ENCODE peak calls at places on chromosomes 7 and 10, in five cellular contexts. S is kidney epithelial cell, Q is GM06990, D is HFF-Myc, Z is upper lobe of right lung. E is an unnamed sample.
A peak's percentile ranks its signal among the peaks of the same experiment; 100 is the strongest.

GRCh38 chr10:78209987-78210386 is 176.3 kb downstream of the RPS24 start:
- DNase-seq in S (no peak), Q (no peak), D (no peak), Z (no peak), E (no peak)

GRCh38 chr7:115477193-115477651 is 553.3 kb downstream of the TFEC start:
- DNase-seq in S (no peak), Q (no peak), D (no peak), Z (no peak), E (peak; percentile 19)

GRCh38 chr7:20596653-20597052 is 18.8 kb upstream of the ABCB5 start:
- DNase-seq in S (peak; percentile 50), Q (no peak), D (peak; percentile 20), Z (no peak), E (no peak)

GRCh38 chr7:10931161-10931560 is 42.5 kb upstream of the PHF14 start:
- DNase-seq in S (no peak), Q (no peak), D (no peak), Z (no peak), E (no peak)

GRCh38 chr10:70145666-70146488 is 623 bp downstream of the TYSND1 start:
- DNase-seq in S (no peak), Q (peak; percentile 86), D (peak; percentile 12), Z (peak; percentile 86), E (peak; percentile 58)

GRCh38 chr7:85023066-85023687 is 163.7 kb downstream of the SEMA3D start:
- DNase-seq in S (no peak), Q (no peak), D (peak; percentile 29), Z (no peak), E (peak; percentile 23)

GRCh38 chr7:157474685-157475084 is 137.9 kb downstream of the DNAJB6 start:
- DNase-seq in S (no peak), Q (no peak), D (no peak), Z (peak; percentile 66), E (no peak)

GRCh38 chr10:69278446-69278963 is at the start of gene HK1:
- DNase-seq in S (no peak), Q (no peak), D (no peak), Z (no peak), E (no peak)

GRCh38 chr10:22894714-22895113 is 33.1 kb upstream of the ARMC3 start:
- DNase-seq in S (no peak), Q (no peak), D (peak; percentile 19), Z (no peak), E (no peak)
- TF ChIP-seq CTCF in S (no peak), Q (no peak), D (no peak), Z (no peak), E (no peak)

GRCh38 chr7:96181174-96181573 is 140.7 kb downstream of the SLC25A13 start:
- DNase-seq in S (no peak), Q (no peak), D (no peak), Z (no peak), E (no peak)

GRCh38 chr7:96177353-96177752 is 144.5 kb downstream of the SLC25A13 start:
- DNase-seq in S (no peak), Q (no peak), D (no peak), Z (no peak), E (no peak)

GRCh38 chr7:96179341-96179740 is 142.6 kb downstream of the SLC25A13 start:
- DNase-seq in S (no peak), Q (no peak), D (no peak), Z (no peak), E (no peak)

GRCh38 chr7:96178581-96178980 is 143.3 kb downstream of the SLC25A13 start:
- DNase-seq in S (no peak), Q (no peak), D (no peak), Z (no peak), E (no peak)

GRCh38 chr7:96179863-96180262 is 142.0 kb downstream of the SLC25A13 start:
- DNase-seq in S (no peak), Q (no peak), D (no peak), Z (no peak), E (no peak)
- TF ChIP-seq CTCF in S (no peak), Q (no peak), D (no peak), Z (no peak), E (no peak)

DNA sequence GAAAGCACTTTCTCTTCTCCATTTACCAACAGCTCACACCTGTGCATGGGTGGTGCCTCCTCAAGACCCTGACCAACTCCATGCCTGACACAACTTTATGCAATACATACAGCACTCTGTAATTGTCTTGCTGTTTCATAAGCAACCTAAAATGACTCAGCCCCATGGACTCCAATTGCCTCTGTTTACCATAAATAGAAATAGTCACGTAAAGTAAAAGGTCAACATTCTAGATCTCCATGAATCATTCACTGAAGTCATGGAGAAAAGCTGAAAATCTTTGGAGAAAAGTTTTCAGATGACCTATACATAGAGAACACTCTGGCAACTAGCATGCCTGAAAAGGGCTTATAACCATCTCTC is 95.7 kb upstream of the KCNIP2 start:
- DNase-seq in S (peak; percentile 49), Q (no peak), D (peak; percentile 75), Z (no peak), E (no peak)
- TF ChIP-seq CTCF in S (no peak), Q (no peak), D (no peak), Z (no peak), E (no peak)

DNA sequence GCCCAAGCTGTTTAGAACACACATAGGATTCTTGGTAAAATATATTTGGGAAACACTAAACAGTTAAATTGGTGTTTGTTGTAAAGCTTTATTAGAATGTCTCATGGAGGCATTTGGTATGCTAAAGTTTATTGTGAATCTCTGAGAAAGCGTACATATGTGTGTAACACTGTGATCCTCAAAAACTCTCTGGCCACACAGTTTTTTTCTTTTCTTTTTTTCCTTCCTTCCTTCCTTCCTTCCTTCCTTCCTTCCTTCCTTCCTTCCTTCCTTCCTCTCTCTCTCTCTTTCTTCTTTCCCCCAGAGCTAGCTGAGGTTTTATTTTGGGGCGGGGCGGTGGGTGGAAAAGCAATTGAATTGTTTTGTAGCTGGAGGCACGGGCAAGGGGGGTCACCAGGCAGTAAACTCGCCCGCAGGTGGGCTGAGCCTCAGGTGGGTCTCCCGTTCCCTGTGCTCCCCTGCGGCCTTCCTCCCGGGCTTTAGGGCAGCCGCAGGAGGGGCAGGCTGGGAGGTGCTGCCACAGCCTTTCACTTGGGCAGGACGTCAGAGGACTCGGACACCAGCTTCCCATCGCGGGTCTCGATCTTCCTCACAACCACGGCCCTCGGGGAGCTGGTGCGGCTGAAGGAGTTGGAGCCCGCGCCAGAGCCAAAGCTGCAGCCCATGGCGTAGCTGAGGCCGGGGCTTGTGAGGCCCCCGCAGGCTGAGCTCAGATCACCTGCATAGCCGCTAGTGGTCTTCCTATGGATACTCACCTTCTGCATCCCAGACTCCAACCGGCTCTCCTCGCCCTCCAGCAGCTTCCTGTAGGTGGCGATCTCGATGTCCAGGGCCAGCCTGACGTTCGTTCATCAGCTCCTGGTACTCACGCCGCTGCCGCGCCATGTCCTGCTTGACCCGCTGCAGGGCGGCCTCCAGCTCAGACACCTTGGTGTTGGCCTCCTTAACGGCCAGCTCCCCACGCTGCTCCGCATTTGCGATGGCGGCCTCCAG is 459.0 kb downstream of the GATA3 start:
- DNase-seq in S (no peak), Q (no peak), D (no peak), Z (no peak), E (no peak)
- TF ChIP-seq CTCF in S (no peak), Q (peak; percentile 7), D (no peak), Z (no peak), E (no peak)

GRCh38 chr10:31836569-31837406 is 91.8 kb downstream of the ARHGAP12 start:
- DNase-seq in S (peak; percentile 5), Q (no peak), D (no peak), Z (no peak), E (no peak)

GRCh38 chr10:31830887-31831286 is 97.7 kb downstream of the ARHGAP12 start:
- DNase-seq in S (no peak), Q (no peak), D (no peak), Z (no peak), E (no peak)

GRCh38 chr10:31829776-31830175 is 98.9 kb downstream of the ARHGAP12 start:
- DNase-seq in S (no peak), Q (no peak), D (no peak), Z (no peak), E (no peak)

GRCh38 chr10:31832261-31832660 is 96.4 kb downstream of the ARHGAP12 start:
- DNase-seq in S (no peak), Q (no peak), D (no peak), Z (no peak), E (no peak)

GRCh38 chr10:31833753-31834152 is 94.9 kb downstream of the ARHGAP12 start:
- DNase-seq in S (no peak), Q (no peak), D (no peak), Z (no peak), E (no peak)
- TF ChIP-seq CTCF in S (no peak), Q (no peak), D (no peak), Z (no peak), E (no peak)

GRCh38 chr7:83655951-83656556 is 7.1 kb upstream of the SEMA3E start:
- DNase-seq in S (peak; percentile 18), Q (no peak), D (no peak), Z (no peak), E (no peak)
- TF ChIP-seq CTCF in S (peak; percentile 92), Q (peak; percentile 83), D (peak; percentile 80), Z (peak; percentile 63), E (peak; percentile 86)

GRCh38 chr10:47438857-47439474 is 44.9 kb downstream of the ANXA8 start:
- DNase-seq in S (peak; percentile 26), Q (no peak), D (peak; percentile 4), Z (peak; percentile 45), E (no peak)
- TF ChIP-seq CTCF in S (peak; percentile 73), Q (peak; percentile 35), D (peak; percentile 50), Z (peak; percentile 30), E (peak; percentile 62)

GRCh38 chr10:96586419-96587254 is at the start of gene TM9SF3:
- DNase-seq in S (no peak), Q (peak; percentile 92), D (peak; percentile 38), Z (peak; percentile 97), E (peak; percentile 74)
- TF ChIP-seq CTCF in S (no peak), Q (no peak), D (no peak), Z (no peak), E (peak; percentile 24)

GRCh38 chr7:127833641-127834040 is 181.6 kb downstream of the SND1 start:
- DNase-seq in S (no peak), Q (no peak), D (no peak), Z (no peak), E (no peak)
- TF ChIP-seq CTCF in S (no peak), Q (no peak), D (no peak), Z (no peak), E (no peak)